ENCODE peak calls at places on chromosomes 3 and 15, in ten cellular contexts. Q is mucosa of descending colon, C is AG10803, B is fibroblast of mammary gland, N is AG04450, G is kidney epithelial cell, K is right lobe of liver, S is AG09309, D is cardiac fibroblast, P is keratinocyte. X is an unnamed sample.

GRCh38 chr3:85560088-85560790 is 601.5 kb downstream of the CADM2 start:
- DNase-seq in N (no peak), S (no peak), Q (no peak), K (no peak), P (no peak), B (peak), G (no peak), D (peak), C (no peak), X (peak)

GRCh38 chr15:57387644-57388076 is 11.4 kb downstream of the CGNL1 start:
- DNase-seq in P (no peak), D (no peak), S (no peak), K (no peak), C (no peak), Q (no peak), G (no peak), B (no peak), N (no peak), X (no peak)

GRCh38 chr15:20348900-20349773 is 192.5 kb downstream of the GOLGA6L6 start:
- DNase-seq in G (no peak), K (no peak), N (no peak), C (no peak), D (no peak), P (no peak), B (no peak), S (no peak), Q (no peak), X (no peak)

GRCh38 chr15:74831813-74832495 is 5.5 kb downstream of the CPLX3 start:
- DNase-seq in K (no peak), C (no peak), D (no peak), Q (peak), P (no peak), B (no peak), G (no peak), S (no peak), N (no peak), X (no peak)

GRCh38 chr3:194879991-194880939 is 194.6 kb downstream of the FAM43A start:
- DNase-seq in K (no peak), S (peak), Q (no peak), B (peak), C (peak), G (no peak), N (no peak), P (no peak), D (peak), X (peak)

GRCh38 chr15:94335616-94336015 is 104.3 kb downstream of the MCTP2 start:
- DNase-seq in Q (no peak), B (no peak), P (no peak), G (no peak), N (no peak), C (peak), S (no peak), D (no peak), K (no peak), X (no peak)

GRCh38 chr15:98881526-98882517 is 125.8 kb downstream of the PGPEP1L start:
- DNase-seq in S (no peak), G (no peak), Q (no peak), D (peak), B (peak), N (no peak), P (no peak), C (peak), K (no peak), X (peak)

GRCh38 chr3:514206-514605 is 317.6 kb downstream of the CHL1 start:
- DNase-seq in K (no peak), N (no peak), G (no peak), Q (no peak), P (no peak), C (no peak), B (peak), S (no peak), D (no peak), X (no peak)

GRCh38 chr15:69755571-69756310 is 303.1 kb downstream of the RPLP1 start:
- DNase-seq in N (no peak), K (no peak), S (no peak), D (no peak), C (no peak), G (peak), P (no peak), Q (peak), B (peak), X (peak)

GRCh38 chr3:153354641-153355040 is 192.6 kb downstream of the RAP2B start:
- DNase-seq in B (no peak), S (no peak), G (no peak), Q (no peak), P (no peak), K (no peak), C (no peak), N (no peak), D (peak), X (no peak)

GRCh38 chr3:186322761-186323160 is 39.3 kb downstream of the DGKG start:
- DNase-seq in C (no peak), B (no peak), G (no peak), D (no peak), Q (no peak), N (no peak), K (no peak), P (no peak), S (no peak), X (no peak)

GRCh38 chr3:172087827-172088580 is 48.6 kb downstream of the FNDC3B start:
- DNase-seq in Q (peak), N (no peak), D (no peak), S (no peak), C (no peak), B (no peak), P (no peak), G (no peak), K (no peak), X (no peak)

GRCh38 chr3:110865934-110866333 is 205.7 kb upstream of the NECTIN3 start:
- DNase-seq in B (no peak), P (no peak), D (no peak), Q (no peak), S (no peak), K (no peak), C (no peak), N (no peak), G (no peak), X (no peak)

GRCh38 chr15:59369597-59369996 is 3.1 kb downstream of the MYO1E start:
- DNase-seq in P (no peak), S (no peak), B (peak), G (no peak), D (no peak), C (no peak), Q (no peak), N (no peak), K (no peak), X (no peak)

GRCh38 chr3:139261754-139262632 is 81.8 kb upstream of the MRPS22 start:
- DNase-seq in G (no peak), B (no peak), N (no peak), P (no peak), S (no peak), D (no peak), K (no peak), Q (no peak), C (no peak), X (no peak)

GRCh38 chr15:70048578-70048977 is 49.1 kb downstream of the TLE3 start:
- DNase-seq in B (no peak), Q (no peak), G (no peak), S (no peak), D (no peak), P (no peak), C (no peak), K (no peak), N (no peak), X (no peak)

GRCh38 chr15:92843326-92843725 is 56.8 kb upstream of the CHD2 start:
- DNase-seq in D (no peak), B (no peak), P (no peak), G (no peak), K (no peak), S (no peak), N (no peak), Q (no peak), C (no peak), X (no peak)

GRCh38 chr3:126389112-126389791 is 5.5 kb upstream of the CFAP100 start:
- DNase-seq in G (no peak), B (peak), S (peak), C (peak), K (peak), Q (peak), D (peak), P (peak), N (peak), X (peak)

GRCh38 chr15:62407216-62407615 is 242.1 kb upstream of the C2CD4B start:
- DNase-seq in G (no peak), S (no peak), B (no peak), Q (no peak), C (no peak), N (no peak), P (no peak), D (no peak), K (no peak), X (no peak)

DNA sequence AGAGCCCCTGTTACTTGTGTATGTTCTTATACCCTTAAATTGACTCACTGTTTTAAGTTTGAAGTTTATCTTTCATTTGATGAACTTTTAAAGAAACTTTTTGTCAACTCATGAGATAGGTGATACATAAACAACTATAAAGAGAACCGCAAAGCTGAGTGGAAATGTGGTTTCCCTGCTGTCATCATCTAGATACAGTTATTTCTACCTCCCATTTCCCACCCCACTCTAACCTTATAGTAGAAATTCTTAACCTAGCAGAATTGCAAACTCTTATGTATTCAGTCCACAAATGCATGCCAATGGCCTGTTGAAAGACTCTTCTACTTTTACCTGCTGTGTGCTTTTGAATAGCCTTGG is 2.7 kb downstream of the TIPARP start:
- DNase-seq in C (no peak), Q (no peak), K (no peak), D (no peak), N (no peak), G (no peak), B (no peak), S (no peak), P (no peak), X (no peak)
- H3K4me3 ChIP-seq in C (peak), Q (no peak), K (no peak), D (peak), N (peak), G (no peak), B (peak), S (peak), P (peak), X (peak)

GRCh38 chr3:133938770-133939495 is 43.3 kb upstream of the RAB6B start:
- DNase-seq in S (no peak), N (no peak), K (no peak), D (peak), Q (no peak), G (no peak), C (no peak), B (peak), P (no peak), X (no peak)
- TF ChIP-seq CTCF in S (no peak), N (peak), K (no peak), D (peak), Q (no peak), G (peak), C (no peak), B (peak), P (peak), X (peak)

DNA sequence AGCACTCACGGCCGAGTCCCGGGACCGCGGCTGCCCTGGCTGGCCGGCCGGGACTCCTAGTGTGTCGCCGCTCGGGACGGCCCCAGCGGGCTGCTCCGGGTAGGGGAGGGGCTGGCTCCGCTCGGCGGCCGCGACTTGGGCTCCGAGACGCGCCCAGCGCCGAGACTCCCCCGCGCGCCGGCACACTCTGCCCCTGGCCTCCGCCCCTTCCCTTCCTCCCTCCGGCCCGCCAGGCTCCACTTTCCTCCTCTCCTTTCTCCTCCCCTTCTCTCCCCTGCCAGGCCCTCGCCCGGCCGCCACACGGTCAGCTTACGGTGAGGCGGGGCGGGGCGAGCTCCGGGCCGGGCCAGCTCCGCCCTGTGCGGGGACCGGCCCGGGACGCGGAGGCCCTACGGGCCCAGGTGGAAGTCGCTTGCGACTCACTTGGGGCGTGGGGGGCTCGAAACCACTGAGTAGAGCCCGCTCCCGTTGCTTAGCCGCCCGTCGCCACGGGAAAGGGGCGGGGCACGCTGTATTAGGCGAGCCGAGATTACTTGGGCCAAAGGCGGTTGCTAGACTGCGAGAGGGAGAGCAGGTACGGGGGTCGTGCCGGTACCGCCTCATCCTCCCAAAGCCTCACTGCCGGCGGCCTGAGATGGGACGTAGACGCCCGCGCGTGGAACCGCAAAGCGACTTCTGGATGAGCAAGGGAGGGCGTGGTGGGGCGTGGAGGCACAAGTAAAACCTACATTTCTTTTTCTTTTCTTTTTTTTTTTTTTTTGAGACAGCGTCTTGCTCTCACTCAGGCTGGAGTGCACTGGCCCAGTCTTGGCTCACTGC is at the start of gene ITGB5:
- DNase-seq in D (peak), G (no peak), K (peak), S (no peak), B (peak), N (peak), Q (peak), C (peak), P (no peak), X (peak)
- H3K4me3 ChIP-seq in D (peak), G (peak), K (peak), S (peak), B (peak), N (peak), Q (peak), C (peak), P (peak), X (peak)

GRCh38 chr3:147383617-147384016 is 22.7 kb downstream of the ZIC4 start:
- DNase-seq in N (no peak), B (no peak), S (no peak), D (no peak), Q (no peak), K (no peak), G (no peak), P (no peak), C (no peak), X (no peak)
- TF ChIP-seq CTCF in N (peak), B (peak), S (peak), D (no peak), Q (no peak), K (peak), G (peak), P (no peak), C (peak), X (peak)

DNA sequence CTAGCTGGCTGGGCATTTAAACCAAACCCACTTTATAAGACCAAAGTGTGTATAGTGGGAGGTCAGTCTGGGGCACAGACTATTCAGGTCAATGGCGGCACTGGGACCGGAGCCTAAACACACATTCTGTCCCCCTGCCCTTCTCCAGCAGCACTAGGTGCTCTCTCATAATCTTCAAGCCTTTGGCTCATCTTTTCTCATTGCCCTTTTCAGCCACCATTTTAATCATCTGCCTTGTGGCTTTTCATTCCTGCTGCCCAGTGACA is 35.0 kb downstream of the GJD2 start:
- DNase-seq in C (no peak), S (no peak), Q (no peak), B (no peak), K (no peak), N (no peak), G (no peak), P (no peak), D (no peak), X (no peak)
- H3K4me3 ChIP-seq in C (no peak), S (no peak), Q (no peak), B (no peak), K (no peak), N (no peak), G (no peak), P (no peak), D (no peak), X (no peak)

DNA sequence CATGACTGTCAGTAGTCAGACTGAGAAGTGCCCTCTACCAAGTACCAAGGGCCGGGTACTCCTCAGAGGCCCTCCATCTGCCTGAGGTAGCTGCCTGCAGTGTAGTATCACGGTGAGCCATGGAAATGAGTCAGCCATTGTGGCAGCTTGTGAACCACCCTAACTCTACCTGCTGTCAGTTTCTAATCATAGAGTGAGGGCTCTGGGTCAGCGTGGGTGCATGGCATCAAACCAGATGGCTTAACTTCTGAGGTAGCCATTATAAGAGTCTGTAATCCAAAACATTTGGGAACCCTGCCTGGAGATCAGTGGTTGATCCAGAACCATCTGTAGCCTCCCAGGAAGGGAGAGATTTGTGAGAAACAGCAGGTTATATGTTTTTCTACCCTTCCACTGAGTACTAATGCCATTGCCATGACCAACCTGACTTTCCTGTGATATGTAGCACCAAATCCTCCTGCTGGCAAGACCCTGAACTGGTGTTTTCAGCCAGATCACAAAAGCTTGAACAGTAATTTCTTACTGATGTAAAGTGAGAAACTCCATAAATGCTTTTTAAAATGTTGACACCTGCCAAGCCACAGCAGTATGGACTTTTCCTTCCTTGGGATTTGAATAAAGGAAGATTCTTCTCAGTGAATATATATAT is 38.9 kb downstream of the ABHD2 start:
- DNase-seq in B (peak), G (no peak), D (no peak), K (no peak), Q (no peak), S (no peak), N (no peak), P (no peak), C (no peak), X (no peak)
- TF ChIP-seq CTCF in B (peak), G (no peak), D (no peak), K (no peak), Q (no peak), S (peak), N (peak), P (no peak), C (peak), X (no peak)

DNA sequence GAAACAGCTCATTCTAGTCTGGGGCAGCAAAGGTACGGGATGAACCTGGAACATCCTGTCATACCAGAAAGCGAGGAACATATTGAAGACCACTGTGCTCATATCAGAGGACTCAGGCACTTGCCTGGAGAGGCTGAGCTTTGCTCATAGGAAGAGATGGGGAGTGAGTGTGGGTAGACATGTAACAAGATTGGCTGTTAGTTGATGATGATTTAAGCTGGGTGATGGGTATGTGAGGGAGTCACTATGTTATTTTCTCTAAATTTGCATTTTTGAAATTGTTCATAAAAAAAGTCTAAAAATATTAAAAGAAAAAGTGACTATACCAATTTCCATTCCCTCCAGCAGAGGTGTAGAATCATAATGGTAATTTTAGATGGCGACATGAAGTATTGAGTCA is 31.6 kb downstream of the BCL2L10 start:
- DNase-seq in B (no peak), K (no peak), S (no peak), N (no peak), P (no peak), C (no peak), D (no peak), Q (no peak), G (no peak), X (no peak)
- H3K4me3 ChIP-seq in B (no peak), K (no peak), S (no peak), N (no peak), P (no peak), C (no peak), D (no peak), Q (no peak), G (no peak), X (no peak)

DNA sequence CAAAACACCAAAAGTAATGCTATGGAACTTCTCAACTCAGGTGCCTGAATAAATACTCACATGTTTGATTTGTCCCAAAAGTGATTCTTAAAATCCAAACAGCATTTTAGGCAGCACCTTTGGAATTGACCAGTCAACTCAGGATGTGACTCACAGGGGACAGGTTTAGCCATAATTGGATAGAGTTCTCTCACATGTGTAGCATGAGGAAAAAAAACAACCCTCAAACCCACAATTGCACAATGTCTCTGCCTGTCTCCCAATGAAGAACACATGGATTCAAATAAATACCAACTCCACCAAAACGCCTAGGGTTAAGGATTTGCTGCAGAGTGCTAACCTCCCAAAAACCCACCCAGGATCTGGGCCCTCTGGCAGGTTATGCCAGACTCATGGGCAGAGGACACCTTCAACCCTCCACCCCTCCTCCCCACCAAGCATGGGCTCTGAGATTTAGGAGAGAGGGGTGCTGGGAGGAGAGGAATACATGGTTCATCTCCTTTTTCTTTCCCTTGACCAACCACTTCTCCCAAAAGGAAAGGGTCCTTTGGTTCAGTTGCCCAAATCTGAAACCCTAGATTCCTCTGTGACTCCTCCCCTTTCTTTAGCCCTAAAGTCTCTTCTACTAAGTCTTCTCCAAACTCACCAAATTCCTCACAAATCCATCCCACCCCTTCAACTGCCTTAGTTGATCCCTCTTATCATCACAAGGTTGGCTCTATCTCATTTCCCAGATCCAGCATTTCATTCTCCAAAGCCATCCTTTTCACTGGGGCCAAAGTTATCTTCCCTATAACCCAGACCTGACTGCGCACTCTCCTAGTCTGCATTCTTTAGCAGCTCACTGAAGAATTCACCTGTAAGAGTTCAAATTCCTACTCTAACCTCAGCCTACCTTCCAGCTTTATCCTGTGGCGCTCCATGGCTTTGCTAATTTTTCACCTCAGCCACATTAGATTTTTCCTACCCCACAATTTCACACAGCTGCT is 7.7 kb downstream of the RYK start:
- DNase-seq in B (peak), S (peak), Q (no peak), P (peak), G (peak), N (peak), K (no peak), C (peak), D (peak), X (peak)
- TF ChIP-seq CTCF in B (no peak), S (no peak), Q (no peak), P (no peak), G (no peak), N (no peak), K (no peak), C (no peak), D (no peak), X (no peak)

X was measured in astrocyte of the spinal cord.